ENCODE peak calls at places on chromosomes 13 and 19, in four cellular contexts. Q, Y, B and C are unnamed samples.

GRCh38 chr13:25281937-25282332 is 5.4 kb downstream of the MTMR6 start:
- DNase-seq in B (no peak), Y (no peak), Q (no peak), C (no peak)

GRCh38 chr13:47628666-47629065 is 372.4 kb downstream of the SUCLA2 start:
- DNase-seq in Y (no peak), B (no peak), Q (no peak), C (peak; percentile 67)

GRCh38 chr19:37997911-37998344 is 90.9 kb downstream of the SIPA1L3 start:
- DNase-seq in B (no peak), Y (no peak), Q (no peak), C (peak; percentile 64)

GRCh38 chr13:101098873-101099272 is 317.4 kb downstream of the NALCN start:
- DNase-seq in Q (no peak), Y (no peak), B (no peak), C (peak; percentile 14)

GRCh38 chr13:85137516-85137915 is 661.7 kb downstream of the SLITRK6 start:
- DNase-seq in B (no peak), Y (no peak), Q (no peak), C (no peak)

GRCh38 chr19:18233224-18233825 is 7.1 kb upstream of the PDE4C start:
- DNase-seq in Y (peak; percentile 64), B (peak; percentile 50), Q (no peak), C (no peak)

GRCh38 chr13:30408319-30409101 is 13.8 kb upstream of the UBE2L5 start:
- DNase-seq in Y (peak; percentile 78), B (peak; percentile 89), Q (peak; percentile 95), C (peak; percentile 87)

GRCh38 chr13:73717632-73718031 is 416.6 kb downstream of the KLF12 start:
- DNase-seq in Y (no peak), B (no peak), Q (no peak), C (peak; percentile 66)

GRCh38 chr13:42574435-42575311 is 721 bp downstream of the TNFSF11 start:
- DNase-seq in B (peak; percentile 22), Y (no peak), Q (no peak), C (no peak)

GRCh38 chr13:36031490-36031889 is 99.7 kb downstream of the DCLK1 start:
- DNase-seq in Q (no peak), B (no peak), Y (no peak), C (no peak)

GRCh38 chr19:9140159-9140874 is at the start of gene ZNF317:
- DNase-seq in B (peak; percentile 87), Q (peak; percentile 95), Y (peak; percentile 73), C (peak; percentile 97)

GRCh38 chr19:7120499-7120898 is 51.0 kb downstream of the ZNF557 start:
- DNase-seq in B (no peak), Y (no peak), Q (no peak), C (no peak)

GRCh38 chr19:19445911-19446361 is 40.5 kb downstream of the GATAD2A start:
- DNase-seq in B (no peak), Q (no peak), Y (no peak), C (no peak)

GRCh38 chr19:4099054-4099764 is 24.7 kb downstream of the MAP2K2 start:
- DNase-seq in Y (no peak), Q (no peak), B (no peak), C (no peak)

GRCh38 chr19:36436531-36436930 is 18.1 kb upstream of the ZFP82 start:
- DNase-seq in Q (no peak), Y (no peak), B (peak; percentile 17), C (no peak)

GRCh38 chr19:2503521-2504109 is 27.7 kb downstream of the GADD45B start:
- DNase-seq in Y (peak; percentile 39), B (no peak), Q (no peak), C (peak; percentile 45)

GRCh38 chr19:4596033-4596904 is 36.8 kb upstream of the SEMA6B start:
- DNase-seq in Q (no peak), B (no peak), Y (no peak), C (peak; percentile 83)

GRCh38 chr13:112903606-112904195 is 65.3 kb upstream of the MCF2L start:
- DNase-seq in Q (no peak), Y (no peak), B (no peak), C (no peak)

GRCh38 chr19:18795540-18795939 is 4.4 kb upstream of the COMP start:
- DNase-seq in Y (no peak), B (no peak), Q (no peak), C (peak; percentile 9)

GRCh38 chr19:14181906-14182305 is 24.1 kb downstream of the ADGRL1 start:
- DNase-seq in Y (no peak), Q (no peak), B (no peak), C (no peak)

GRCh38 chr19:40807147-40808020 is 8.4 kb downstream of the EGLN2 start:
- DNase-seq in Y (no peak), Q (peak; percentile 33), B (no peak), C (no peak)

GRCh38 chr13:60329221-60329983 is 67.6 kb upstream of the TDRD3 start:
- DNase-seq in Q (no peak), Y (no peak), B (no peak), C (peak; percentile 21)

GRCh38 chr19:7255119-7255518 is 39.1 kb downstream of the INSR start:
- DNase-seq in B (no peak), Y (no peak), Q (no peak), C (no peak)

GRCh38 chr13:64937302-64937701 is 2292.8 kb downstream of the PCDH9 start:
- DNase-seq in Y (no peak), B (no peak), Q (no peak), C (no peak)

GRCh38 chr19:7293795-7294570 is at the start of gene INSR:
- DNase-seq in Q (peak; percentile 89), Y (peak; percentile 11), B (peak; percentile 51), C (peak; percentile 93)

GRCh38 chr13:101916108-101916757 is 463.8 kb downstream of the ITGBL1 start:
- DNase-seq in B (no peak), Y (no peak), Q (no peak), C (no peak)

GRCh38 chr19:54470991-54471782 is 1.9 kb downstream of the CDC42EP5 start:
- DNase-seq in B (no peak), Q (no peak), Y (no peak), C (peak; percentile 22)

GRCh38 chr19:611506-611869 is 21.8 kb downstream of the HCN2 start:
- DNase-seq in B (no peak), Q (no peak), Y (no peak), C (peak; percentile 82)